ENCODE peak calls at places on chromosomes 5 and 9, in seven cellular contexts. D is heart right ventricle, N is tibial nerve, Z is substantia nigra, E is K562, T is PC-3, R is transverse colon. A is an unnamed sample.
A peak's percentile ranks its signal among the peaks of the same experiment; 100 is the strongest.

GRCh38 chr9:105828171-105828570 is 133.8 kb downstream of the TMEM38B start:
- DNase-seq in E (no peak), D (no peak), N (no peak), T (no peak), Z (no peak), R (no peak), A (no peak)

GRCh38 chr9:33165263-33166151 is 1.6 kb downstream of the B4GALT1 start:
- DNase-seq in E (peak; percentile 90), N (peak; percentile 99), T (peak; percentile 46), D (peak; percentile 57), Z (no peak), R (peak; percentile 71), A (peak; percentile 74)

GRCh38 chr5:139900546-139901250 is 105.1 kb downstream of the PSD2 start:
- DNase-seq in R (no peak), D (no peak), T (no peak), Z (no peak), E (no peak), N (no peak), A (no peak)

GRCh38 chr9:5442400-5443011 is 4.8 kb upstream of the PLGRKT start:
- DNase-seq in E (peak; percentile 50), Z (no peak), R (peak; percentile 39), N (no peak), T (peak; percentile 67), D (peak; percentile 41), A (peak; percentile 4)

GRCh38 chr9:72592501-72593403 is 71.3 kb downstream of the TMC1 start:
- DNase-seq in R (no peak), E (peak; percentile 61), D (peak; percentile 30), N (peak; percentile 62), T (peak; percentile 66), Z (no peak), A (peak; percentile 58)

GRCh38 chr5:113266227-113266912 is 168.4 kb downstream of the TSSK1B start:
- DNase-seq in T (no peak), E (no peak), D (no peak), R (no peak), Z (no peak), N (no peak), A (peak; percentile 54)

GRCh38 chr9:121772600-121773285 is 121.3 kb downstream of the DAB2IP start:
- DNase-seq in T (no peak), R (no peak), Z (no peak), N (no peak), D (peak; percentile 67), E (no peak), A (no peak)

GRCh38 chr5:139925650-139926640 is 117.2 kb downstream of the NRG2 start:
- DNase-seq in R (no peak), N (no peak), Z (no peak), D (no peak), T (no peak), E (no peak), A (no peak)

GRCh38 chr9:86352440-86353106 is 1.6 kb downstream of the TUT7 start:
- DNase-seq in Z (no peak), R (no peak), E (peak; percentile 15), T (no peak), N (no peak), D (no peak), A (no peak)

GRCh38 chr5:145056805-145057204 is 778.3 kb downstream of the PRELID2 start:
- DNase-seq in N (no peak), E (no peak), R (no peak), T (peak; percentile 3), Z (no peak), D (no peak), A (no peak)

GRCh38 chr5:42840279-42840678 is 28.6 kb upstream of the SELENOP start:
- DNase-seq in E (no peak), Z (no peak), N (peak; percentile 79), R (peak; percentile 19), T (no peak), D (peak; percentile 37), A (no peak)

GRCh38 chr5:56819027-56819881 is 3.9 kb downstream of the MAP3K1 start:
- DNase-seq in T (peak; percentile 51), D (no peak), Z (no peak), R (no peak), N (no peak), E (no peak), A (no peak)

GRCh38 chr5:95822408-95823240 is at the start of gene GLRX:
- DNase-seq in N (peak; percentile 80), T (peak; percentile 91), E (peak; percentile 70), Z (peak; percentile 37), D (peak; percentile 75), R (peak; percentile 86), A (peak; percentile 91)

GRCh38 chr5:95900383-95900958 is 61.2 kb downstream of the ELL2 start:
- DNase-seq in D (peak; percentile 69), R (no peak), T (no peak), Z (no peak), N (no peak), E (no peak), A (no peak)

DNA sequence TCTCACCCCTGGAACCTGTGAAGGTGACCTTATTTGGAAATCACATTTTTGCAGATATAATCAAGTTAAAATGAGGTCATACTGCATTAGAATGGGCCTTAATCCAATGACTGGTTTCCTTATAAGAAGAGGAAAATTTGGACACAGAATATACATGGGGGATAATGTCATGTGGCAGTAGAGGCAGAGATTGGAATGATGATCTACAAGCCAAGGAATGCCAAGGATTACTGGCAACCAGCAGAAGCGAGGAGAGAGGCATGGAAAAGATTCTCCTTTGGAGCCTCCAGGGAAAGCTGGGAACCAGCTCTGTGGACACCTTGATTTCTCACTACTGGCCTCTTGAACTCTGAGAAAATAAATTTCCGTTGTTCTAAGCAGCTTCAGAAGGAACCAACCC is 20.2 kb upstream of the CEP78 start:
- DNase-seq in E (no peak), R (no peak), Z (no peak), T (no peak), D (no peak), N (no peak), A (no peak)
- H3K27ac ChIP-seq in E (no peak overlapping the region), R (no peak overlapping the region), Z (no peak overlapping the region), T (no peak overlapping the region), D (no peak overlapping the region), N (no peak overlapping the region), A (no peak overlapping the region)

GRCh38 chr5:172579403-172579990 is 61.6 kb upstream of the NEURL1B start:
- DNase-seq in Z (no peak), E (no peak), R (no peak), T (no peak), D (no peak), N (no peak), A (no peak)

GRCh38 chr5:172583931-172584511 is 57.0 kb upstream of the NEURL1B start:
- DNase-seq in T (no peak), R (no peak), E (no peak), D (peak; percentile 85), Z (no peak), N (no peak), A (no peak)

GRCh38 chr5:172585114-172585513 is 55.9 kb upstream of the NEURL1B start:
- DNase-seq in R (no peak), Z (no peak), N (no peak), T (no peak), E (no peak), D (no peak), A (no peak)

GRCh38 chr5:172584638-172585037 is 56.4 kb upstream of the NEURL1B start:
- DNase-seq in Z (no peak), N (no peak), D (peak; percentile 30), R (no peak), E (no peak), T (no peak), A (no peak)

GRCh38 chr5:172582940-172583339 is 58.1 kb upstream of the NEURL1B start:
- DNase-seq in E (no peak), N (no peak), R (no peak), T (no peak), Z (no peak), D (no peak), A (no peak)
- H3K27ac ChIP-seq in E (no peak overlapping the region), N (no peak overlapping the region), R (no peak overlapping the region), T (no peak overlapping the region), Z (no peak overlapping the region), D (peak overlapping the region; percentile 87), A (no peak overlapping the region)

DNA sequence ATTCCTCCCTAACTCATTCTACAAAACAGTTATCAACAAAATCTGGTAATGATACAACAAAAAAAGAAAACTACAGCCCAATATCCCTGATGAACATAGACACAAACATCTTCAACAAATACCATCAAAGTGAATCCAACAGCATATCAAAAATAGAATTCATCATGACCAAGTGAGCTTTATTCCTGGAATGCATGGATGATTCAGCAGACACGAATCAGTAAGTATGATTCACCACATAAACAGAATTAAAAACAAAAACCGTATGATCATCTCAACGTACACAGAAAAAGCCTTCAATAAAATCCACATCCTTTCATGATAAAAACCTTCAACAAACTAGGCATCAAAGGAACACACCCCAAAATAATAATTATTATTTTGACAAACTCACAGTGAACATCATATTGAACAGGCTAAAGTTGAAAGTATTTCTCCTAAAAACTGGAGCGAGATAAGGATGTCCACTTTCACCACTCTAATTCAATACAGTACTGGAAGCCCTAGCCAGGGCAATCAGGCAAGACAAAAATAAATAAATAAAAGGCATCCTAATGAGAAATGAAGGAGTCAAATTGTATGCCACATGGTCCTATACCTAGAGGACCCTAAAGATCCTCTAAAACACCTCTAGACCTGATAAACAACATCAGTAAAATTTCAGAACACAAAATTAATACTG is 305.1 kb upstream of the RGMB start:
- DNase-seq in E (no peak), Z (no peak), T (peak; percentile 90), R (no peak), N (no peak), D (no peak), A (peak; percentile 59)
- H3K27ac ChIP-seq in E (no peak overlapping the region), Z (no peak overlapping the region), T (peak overlapping the region; percentile 49), R (no peak overlapping the region), N (no peak overlapping the region), D (no peak overlapping the region), A (no peak overlapping the region)

DNA sequence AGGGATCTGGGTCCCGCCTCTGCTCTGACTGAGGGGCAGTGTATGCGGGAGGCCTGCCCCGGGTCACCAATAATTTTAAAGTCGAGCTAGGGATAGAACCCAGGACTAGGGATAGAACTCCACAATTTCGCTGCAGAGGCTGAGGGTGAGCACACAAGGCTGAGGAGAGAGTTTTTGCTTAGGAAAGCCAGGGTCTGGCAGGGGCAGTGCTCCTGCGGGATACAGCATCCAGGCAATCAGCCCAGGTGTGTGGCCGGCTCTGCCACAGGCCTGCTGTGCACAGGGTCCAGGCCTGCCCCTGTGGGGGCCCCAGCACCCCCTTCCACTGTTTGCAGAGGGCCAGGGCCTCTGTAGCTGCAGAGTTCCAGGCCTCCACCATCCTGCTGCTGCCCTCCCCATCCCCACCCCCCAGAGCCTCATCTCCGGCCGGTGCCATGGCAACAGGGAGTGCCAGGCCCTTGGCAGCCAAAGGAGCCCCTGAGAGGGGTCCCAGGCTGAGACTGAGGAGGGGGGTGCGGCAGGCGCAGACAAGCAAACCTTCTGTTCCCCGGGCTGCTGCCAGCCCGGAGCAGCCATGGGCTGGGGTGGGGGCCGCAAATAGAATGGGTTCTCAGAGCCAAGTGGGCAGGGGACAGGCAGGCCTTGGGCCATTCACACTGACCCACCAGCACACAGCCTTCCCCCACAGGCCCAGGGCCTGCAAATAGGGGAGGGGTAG is 8.6 kb downstream of the PDGFRB start:
- DNase-seq in D (no peak), N (no peak), E (no peak), R (no peak), T (no peak), Z (no peak), A (no peak)
- H3K27ac ChIP-seq in D (peak overlapping the region; percentile 87), N (peak overlapping the region; percentile 99), E (no peak overlapping the region), R (peak overlapping the region; percentile 84), T (no peak overlapping the region), Z (no peak overlapping the region), A (peak overlapping the region; percentile 2)

A was measured in RWPE1.